ENCODE peak calls at places on chromosomes 1 and 21, in four cellular contexts. F is esophagus muscularis mucosa, Z is aorta, N is A673. L is an unnamed sample. For H3K27me3 and H3K36me3, the result is how much of the 10 kb centered on the place peaks cover.

GRCh38 chr1:102790997-102791396 is 317.3 kb downstream of the COL11A1 start:
- DNase-seq in F (no peak), Z (no peak), N (peak), L (no peak)

GRCh38 chr1:224769987-224770693 is 154.0 kb downstream of the CNIH3 start:
- DNase-seq in Z (no peak), F (peak), N (no peak), L (no peak)

GRCh38 chr1:200917291-200917817 is 22.7 kb downstream of the INAVA start:
- DNase-seq in F (no peak), N (peak), Z (no peak), L (peak)

GRCh38 chr1:40820911-40821693 is 37.5 kb downstream of the KCNQ4 start:
- DNase-seq in F (no peak), N (no peak), Z (no peak), L (no peak)

GRCh38 chr1:203684077-203684476 is 57.4 kb downstream of the ATP2B4 start:
- DNase-seq in N (no peak), F (no peak), Z (no peak), L (no peak)

GRCh38 chr21:28884481-28884880 is 108.2 kb downstream of the LTN1 start:
- DNase-seq in N (no peak), Z (no peak), F (no peak), L (no peak)

GRCh38 chr1:186983327-186983726 is 154.6 kb downstream of the PLA2G4A start:
- DNase-seq in F (no peak), Z (no peak), N (no peak), L (no peak)

GRCh38 chr1:228060458-228061190 is 21.9 kb upstream of the ARF1 start:
- DNase-seq in Z (peak), F (no peak), N (no peak), L (peak)

GRCh38 chr1:151399890-151400235 is 490 bp downstream of the PSMB4 start:
- DNase-seq in N (peak), F (peak), Z (no peak), L (no peak)

GRCh38 chr1:44405804-44406743 is 1.0 kb downstream of the RNF220 start:
- DNase-seq in Z (peak), F (no peak), N (peak), L (peak)

GRCh38 chr1:92484472-92485373 is 2.0 kb downstream of the GFI1 start:
- DNase-seq in F (no peak), Z (peak), N (peak), L (peak)

GRCh38 chr1:30599721-30600120 is 123.7 kb downstream of the MATN1 start:
- DNase-seq in Z (no peak), F (peak), N (no peak), L (no peak)

GRCh38 chr1:230215049-230215448 is 148.0 kb downstream of the GALNT2 start:
- DNase-seq in N (peak), F (no peak), Z (peak), L (peak)

GRCh38 chr1:121448851-121449250 is 264.1 kb downstream of the SRGAP2C start:
- DNase-seq in Z (no peak), N (no peak), F (no peak), L (no peak)

GRCh38 chr1:239418683-239419082 is 32.3 kb downstream of the CHRM3 start:
- DNase-seq in Z (no peak), F (no peak), N (no peak), L (no peak)

GRCh38 chr1:27166929-27167328 is 12.0 kb upstream of the SLC9A1 start:
- DNase-seq in N (no peak), Z (no peak), F (no peak), L (no peak)

GRCh38 chr1:89363196-89363595 is 663 bp upstream of the GBP6 start:
- DNase-seq in Z (no peak), N (no peak), F (no peak), L (no peak)

GRCh38 chr1:25579241-25579946 is 36.0 kb downstream of the LDLRAP1 start:
- DNase-seq in Z (no peak), N (no peak), F (no peak), L (no peak)

GRCh38 chr1:74426208-74426932 is 86.0 kb downstream of the LRRC53 start:
- DNase-seq in Z (no peak), F (no peak), N (no peak), L (no peak)

GRCh38 chr1:31588751-31589515 is 12.6 kb downstream of the TINAGL1 start:
- DNase-seq in Z (peak), F (no peak), N (peak), L (peak)

GRCh38 chr1:21952806-21953514 is 15.8 kb upstream of the HSPG2 start:
- DNase-seq in F (no peak), Z (no peak), N (no peak), L (peak)

GRCh38 chr1:245383396-245384330 is 228.9 kb downstream of the KIF26B start:
- DNase-seq in F (no peak), N (no peak), Z (no peak), L (no peak)

GRCh38 chr21:38258803-38259485 is 2.2 kb downstream of the KCNJ15 start:
- DNase-seq in N (no peak), Z (no peak), F (no peak), L (no peak)

GRCh38 chr1:246784621-246785535 is 60.7 kb downstream of the SCCPDH start:
- DNase-seq in Z (no peak), N (peak), F (no peak), L (no peak)

GRCh38 chr1:230536641-230537155 is 105.6 kb upstream of the COG2 start:
- DNase-seq in Z (no peak), F (peak), N (no peak), L (no peak)

GRCh38 chr1:46622341-46622740 is 5.7 kb upstream of the MOB3C start:
- DNase-seq in N (peak), F (no peak), Z (no peak), L (peak)

GRCh38 chr1:190479028-190479427 is 1.4 kb upstream of the BRINP3 start:
- DNase-seq in N (peak), F (no peak), Z (no peak), L (no peak)

GRCh38 chr1:115958866-115959265 is 17.4 kb upstream of the SLC22A15 start:
- DNase-seq in Z (no peak), N (no peak), F (no peak), L (no peak)

GRCh38 chr1:115166531-115167091 is 77.3 kb upstream of the TSPAN2 start:
- DNase-seq in Z (no peak), N (peak), F (peak), L (no peak)

GRCh38 chr1:91151702-91152101 is 129.9 kb upstream of the ZNF644 start:
- DNase-seq in Z (no peak), N (no peak), F (peak), L (no peak)

GRCh38 chr21:43209575-43210453 is 41.0 kb downstream of the CRYAA start:
- DNase-seq in F (no peak), Z (peak), N (no peak), L (no peak)

GRCh38 chr1:246769306-246769705 is 45.1 kb downstream of the SCCPDH start:
- DNase-seq in N (no peak), Z (no peak), F (no peak), L (no peak)

GRCh38 chr1:184260382-184260781 is 126.4 kb upstream of the C1orf21 start:
- DNase-seq in F (no peak), N (no peak), Z (no peak), L (no peak)

GRCh38 chr1:152756872-152757271 is 953 bp upstream of the KPRP start:
- DNase-seq in F (no peak), N (no peak), Z (no peak), L (no peak)

GRCh38 chr1:34850382-34850781 is 9.2 kb downstream of the SMIM12 start:
- DNase-seq in N (no peak), Z (no peak), F (no peak), L (no peak)
- H3K4me3 ChIP-seq in N (no peak), Z (no peak), F (no peak), L (no peak)

DNA sequence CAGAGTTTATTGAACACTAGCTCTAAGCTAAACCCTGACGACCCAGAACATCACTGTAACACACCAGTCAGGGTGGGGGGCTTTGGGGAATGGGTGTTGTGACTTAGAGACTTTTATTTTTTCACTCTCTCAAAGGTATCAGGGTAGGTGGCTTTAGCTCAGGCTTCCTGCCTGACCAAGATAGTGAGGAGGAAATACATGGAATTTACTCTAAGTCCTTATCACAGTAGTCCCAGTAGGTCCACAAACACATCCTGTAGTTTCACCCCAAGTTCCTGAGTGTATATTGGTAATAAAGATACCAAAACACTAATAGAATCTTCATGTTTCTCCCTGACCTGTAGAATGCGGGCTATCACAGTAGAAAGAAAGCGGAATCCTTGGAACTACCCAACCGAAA is 15.1 kb downstream of the GJA5 start:
- DNase-seq in N (no peak), Z (no peak), F (peak), L (no peak)
- H3K27me3 ChIP-seq in N (under half), Z (under half), F (under half), L (under half)

GRCh38 chr1:53678507-53678906 is 60.5 kb downstream of the GLIS1 start:
- DNase-seq in F (no peak), Z (no peak), N (no peak), L (no peak)
- H3K36me3 ChIP-seq in F (under half), Z (under half), N (under half), L (under half)

GRCh38 chr1:182575540-182576149 is 13.4 kb downstream of the RNASEL start:
- DNase-seq in Z (no peak), N (no peak), F (peak), L (no peak)
- H3K4me3 ChIP-seq in Z (no peak), N (no peak), F (no peak), L (no peak)

L was measured in H7.